ENCODE peak calls at places on chromosomes 7 and 10, in ten cellular contexts. One of them, this sample, is unnamed.

GRCh38 chr7:101863598-101863997 is 46.2 kb downstream of the CUX1 start:
- DNase-seq in A549: no peak
- DNase-seq in gastrocnemius medialis: no peak
- DNase-seq in spleen: no peak
- DNase-seq in heart left ventricle: no peak
- DNase-seq in epithelial cell of esophagus: no peak
- DNase-seq in brain microvascular endothelial cell: no peak
- DNase-seq in fibroblast of the aortic adventitia: no peak
- DNase-seq in left ventricle myocardium inferior: no peak
- DNase-seq in cardiac muscle cell: no peak
- DNase-seq in this sample: no peak

GRCh38 chr7:26910221-26910620 is 45.8 kb upstream of the SKAP2 start:
- DNase-seq in A549: no peak
- DNase-seq in gastrocnemius medialis: no peak
- DNase-seq in spleen: peak; percentile 82
- DNase-seq in heart left ventricle: no peak
- DNase-seq in epithelial cell of esophagus: peak; percentile 81
- DNase-seq in brain microvascular endothelial cell: peak; percentile 42
- DNase-seq in fibroblast of the aortic adventitia: no peak
- DNase-seq in left ventricle myocardium inferior: no peak
- DNase-seq in cardiac muscle cell: no peak
- DNase-seq in this sample: no peak

GRCh38 chr10:133230387-133231195 is 574 bp downstream of the UTF1 start:
- DNase-seq in A549: no peak
- DNase-seq in gastrocnemius medialis: no peak
- DNase-seq in spleen: peak; percentile 89
- DNase-seq in heart left ventricle: no peak
- DNase-seq in epithelial cell of esophagus: no peak
- DNase-seq in brain microvascular endothelial cell: no peak
- DNase-seq in fibroblast of the aortic adventitia: no peak
- DNase-seq in left ventricle myocardium inferior: no peak
- DNase-seq in cardiac muscle cell: peak; percentile 52
- DNase-seq in this sample: no peak

GRCh38 chr7:104328970-104329825 is 795 bp downstream of the LHFPL3 start:
- DNase-seq in A549: no peak
- DNase-seq in gastrocnemius medialis: no peak
- DNase-seq in spleen: no peak
- DNase-seq in heart left ventricle: no peak
- DNase-seq in epithelial cell of esophagus: no peak
- DNase-seq in brain microvascular endothelial cell: no peak
- DNase-seq in fibroblast of the aortic adventitia: no peak
- DNase-seq in left ventricle myocardium inferior: no peak
- DNase-seq in cardiac muscle cell: no peak
- DNase-seq in this sample: no peak

GRCh38 chr10:110059965-110060364 is 52.2 kb downstream of the ADD3 start:
- DNase-seq in A549: no peak
- DNase-seq in gastrocnemius medialis: no peak
- DNase-seq in spleen: no peak
- DNase-seq in heart left ventricle: no peak
- DNase-seq in epithelial cell of esophagus: no peak
- DNase-seq in brain microvascular endothelial cell: no peak
- DNase-seq in fibroblast of the aortic adventitia: peak; percentile 37
- DNase-seq in left ventricle myocardium inferior: no peak
- DNase-seq in cardiac muscle cell: peak; percentile 31
- DNase-seq in this sample: no peak

GRCh38 chr10:44463511-44464121 is 78.7 kb upstream of the CXCL12 start:
- DNase-seq in A549: no peak
- DNase-seq in gastrocnemius medialis: no peak
- DNase-seq in spleen: no peak
- DNase-seq in heart left ventricle: no peak
- DNase-seq in epithelial cell of esophagus: no peak
- DNase-seq in brain microvascular endothelial cell: no peak
- DNase-seq in fibroblast of the aortic adventitia: peak; percentile 95
- DNase-seq in left ventricle myocardium inferior: no peak
- DNase-seq in cardiac muscle cell: no peak
- DNase-seq in this sample: no peak

GRCh38 chr10:132813001-132813401 is 27.1 kb upstream of the NKX6-2 start:
- DNase-seq in A549: no peak
- DNase-seq in gastrocnemius medialis: no peak
- DNase-seq in spleen: peak; percentile 62
- DNase-seq in heart left ventricle: no peak
- DNase-seq in epithelial cell of esophagus: no peak
- DNase-seq in brain microvascular endothelial cell: no peak
- DNase-seq in fibroblast of the aortic adventitia: no peak
- DNase-seq in left ventricle myocardium inferior: no peak
- DNase-seq in cardiac muscle cell: no peak
- DNase-seq in this sample: no peak

GRCh38 chr7:98213296-98213873 is 2.1 kb downstream of the BHLHA15 start:
- DNase-seq in A549: no peak
- DNase-seq in gastrocnemius medialis: no peak
- DNase-seq in spleen: peak; percentile 72
- DNase-seq in heart left ventricle: no peak
- DNase-seq in epithelial cell of esophagus: no peak
- DNase-seq in brain microvascular endothelial cell: no peak
- DNase-seq in fibroblast of the aortic adventitia: no peak
- DNase-seq in left ventricle myocardium inferior: no peak
- DNase-seq in cardiac muscle cell: no peak
- DNase-seq in this sample: no peak

GRCh38 chr10:118054383-118054782 is 7.6 kb upstream of the RAB11FIP2 start:
- DNase-seq in A549: no peak
- DNase-seq in gastrocnemius medialis: no peak
- DNase-seq in spleen: no peak
- DNase-seq in heart left ventricle: no peak
- DNase-seq in epithelial cell of esophagus: peak; percentile 65
- DNase-seq in brain microvascular endothelial cell: no peak
- DNase-seq in fibroblast of the aortic adventitia: no peak
- DNase-seq in left ventricle myocardium inferior: no peak
- DNase-seq in cardiac muscle cell: no peak
- DNase-seq in this sample: no peak

DNA sequence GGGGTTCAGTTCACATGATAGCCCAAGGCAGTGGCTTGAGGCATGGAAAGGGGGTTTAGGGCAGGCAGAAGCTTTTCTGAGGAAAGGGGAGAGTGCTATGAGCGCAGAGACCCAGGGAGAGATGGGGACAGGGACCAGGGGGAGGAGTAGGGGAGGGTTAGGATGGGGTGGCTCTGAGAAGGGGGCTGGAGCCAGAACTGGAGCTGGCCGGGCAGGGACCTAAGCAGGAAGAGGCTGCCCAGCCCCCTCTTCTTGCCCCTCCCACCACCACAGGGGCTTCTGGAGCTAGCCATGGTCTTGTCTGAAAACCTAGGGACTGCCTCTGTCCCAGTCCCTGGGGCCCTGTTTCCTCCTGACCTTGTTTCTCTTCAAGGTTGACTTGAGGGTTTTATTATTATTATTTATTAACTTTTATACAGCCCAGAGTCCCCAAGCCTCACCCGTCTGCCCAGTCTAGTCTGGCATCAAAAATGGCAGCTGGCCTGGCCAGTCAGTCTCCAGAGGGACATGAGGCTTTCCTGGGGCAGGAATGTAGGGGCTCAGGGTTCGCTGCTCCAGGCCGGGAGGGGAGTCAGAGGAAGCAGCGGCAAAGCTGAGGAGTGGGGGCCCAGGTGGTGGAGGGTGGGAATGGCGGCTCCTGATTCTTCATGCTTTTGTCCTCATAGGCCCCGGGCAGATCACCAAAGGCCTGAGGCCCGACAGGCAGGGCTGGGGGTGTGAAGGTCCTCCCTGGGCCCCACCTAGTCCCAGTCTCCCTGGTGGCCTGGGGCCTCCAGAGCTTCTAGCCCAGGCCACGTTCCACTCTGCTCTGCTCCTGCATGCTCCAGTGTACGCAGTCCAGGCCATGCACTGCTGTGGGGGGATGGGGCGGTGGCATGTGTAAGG is 5.7 kb downstream of the TRIM8 start:
- DNase-seq in A549: no peak
- DNase-seq in gastrocnemius medialis: no peak
- DNase-seq in spleen: peak; percentile 74
- DNase-seq in heart left ventricle: no peak
- DNase-seq in epithelial cell of esophagus: no peak
- DNase-seq in brain microvascular endothelial cell: no peak
- DNase-seq in fibroblast of the aortic adventitia: no peak
- DNase-seq in left ventricle myocardium inferior: no peak
- DNase-seq in cardiac muscle cell: no peak
- DNase-seq in this sample: no peak
- H3K4me3 ChIP-seq in A549: no peak overlapping the region
- H3K4me3 ChIP-seq in gastrocnemius medialis: peak overlapping the region; percentile 82
- H3K4me3 ChIP-seq in spleen: peak overlapping the region; percentile 17
- H3K4me3 ChIP-seq in heart left ventricle: peak overlapping the region; percentile 74
- H3K4me3 ChIP-seq in epithelial cell of esophagus: no peak overlapping the region
- H3K4me3 ChIP-seq in brain microvascular endothelial cell: no peak overlapping the region
- H3K4me3 ChIP-seq in fibroblast of the aortic adventitia: peak overlapping the region; percentile 95
- H3K4me3 ChIP-seq in left ventricle myocardium inferior: peak overlapping the region; percentile 82
- H3K4me3 ChIP-seq in cardiac muscle cell: no peak overlapping the region
- H3K4me3 ChIP-seq in this sample: no peak overlapping the region

GRCh38 chr7:35968140-35968940 is 167.5 kb downstream of the SEPTIN7 start:
- DNase-seq in A549: no peak
- DNase-seq in gastrocnemius medialis: no peak
- DNase-seq in spleen: no peak
- DNase-seq in heart left ventricle: no peak
- DNase-seq in epithelial cell of esophagus: no peak
- DNase-seq in brain microvascular endothelial cell: no peak
- DNase-seq in fibroblast of the aortic adventitia: no peak
- DNase-seq in left ventricle myocardium inferior: no peak
- DNase-seq in cardiac muscle cell: no peak
- DNase-seq in this sample: no peak

GRCh38 chr7:35970458-35970857 is 169.6 kb downstream of the SEPTIN7 start:
- DNase-seq in A549: no peak
- DNase-seq in gastrocnemius medialis: no peak
- DNase-seq in spleen: no peak
- DNase-seq in heart left ventricle: no peak
- DNase-seq in epithelial cell of esophagus: no peak
- DNase-seq in brain microvascular endothelial cell: no peak
- DNase-seq in fibroblast of the aortic adventitia: no peak
- DNase-seq in left ventricle myocardium inferior: no peak
- DNase-seq in cardiac muscle cell: no peak
- DNase-seq in this sample: no peak

GRCh38 chr7:35969055-35969454 is 168.2 kb downstream of the SEPTIN7 start:
- DNase-seq in A549: no peak
- DNase-seq in gastrocnemius medialis: no peak
- DNase-seq in spleen: no peak
- DNase-seq in heart left ventricle: no peak
- DNase-seq in epithelial cell of esophagus: no peak
- DNase-seq in brain microvascular endothelial cell: no peak
- DNase-seq in fibroblast of the aortic adventitia: no peak
- DNase-seq in left ventricle myocardium inferior: no peak
- DNase-seq in cardiac muscle cell: no peak
- DNase-seq in this sample: no peak

GRCh38 chr7:35971133-35971995 is 170.5 kb downstream of the SEPTIN7 start:
- DNase-seq in A549: no peak
- DNase-seq in gastrocnemius medialis: no peak
- DNase-seq in spleen: peak; percentile 80
- DNase-seq in heart left ventricle: peak; percentile 7
- DNase-seq in epithelial cell of esophagus: no peak
- DNase-seq in brain microvascular endothelial cell: no peak
- DNase-seq in fibroblast of the aortic adventitia: no peak
- DNase-seq in left ventricle myocardium inferior: no peak
- DNase-seq in cardiac muscle cell: no peak
- DNase-seq in this sample: no peak

GRCh38 chr7:35967366-35968139 is 166.7 kb downstream of the SEPTIN7 start:
- DNase-seq in A549: no peak
- DNase-seq in gastrocnemius medialis: no peak
- DNase-seq in spleen: no peak
- DNase-seq in heart left ventricle: no peak
- DNase-seq in epithelial cell of esophagus: no peak
- DNase-seq in brain microvascular endothelial cell: no peak
- DNase-seq in fibroblast of the aortic adventitia: no peak
- DNase-seq in left ventricle myocardium inferior: no peak
- DNase-seq in cardiac muscle cell: no peak
- DNase-seq in this sample: no peak
- TF ChIP-seq CTCF in A549: no peak
- TF ChIP-seq CTCF in gastrocnemius medialis: no peak
- TF ChIP-seq CTCF in spleen: no peak
- TF ChIP-seq CTCF in heart left ventricle: no peak
- TF ChIP-seq CTCF in epithelial cell of esophagus: no peak
- TF ChIP-seq CTCF in brain microvascular endothelial cell: no peak
- TF ChIP-seq CTCF in fibroblast of the aortic adventitia: no peak
- TF ChIP-seq CTCF in left ventricle myocardium inferior: no peak
- TF ChIP-seq CTCF in cardiac muscle cell: no peak
- TF ChIP-seq CTCF in this sample: no peak

DNA sequence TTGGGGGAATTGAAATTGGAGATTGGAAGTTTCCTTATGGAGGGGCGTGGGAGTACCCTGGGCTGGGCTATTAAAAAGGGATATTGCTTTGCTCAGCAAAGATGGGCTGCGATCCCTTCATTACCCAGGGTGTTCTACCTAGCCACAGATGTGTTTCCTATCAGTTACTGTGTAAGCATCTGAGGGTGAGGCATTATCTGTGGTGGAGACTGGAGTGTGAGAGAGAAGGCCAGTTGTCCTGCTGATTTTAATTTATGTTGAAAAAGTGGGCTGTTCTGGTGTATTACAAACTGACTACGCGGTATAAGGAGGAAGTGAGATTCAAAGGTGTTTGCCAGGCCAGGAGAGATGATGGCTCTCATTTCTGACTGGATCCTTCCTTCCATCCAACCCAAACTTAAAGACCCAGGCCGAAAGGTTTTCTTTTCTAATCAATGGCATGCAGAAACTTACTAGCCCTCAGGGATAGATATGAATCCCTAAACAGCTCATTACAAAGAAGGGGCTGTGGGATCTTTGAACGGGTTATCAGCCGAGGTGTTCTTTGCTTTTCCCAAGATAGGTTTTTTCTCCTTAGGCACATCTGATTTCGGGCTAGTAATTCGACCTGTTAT is 7.6 kb downstream of the TCF7L2 start:
- DNase-seq in A549: no peak
- DNase-seq in gastrocnemius medialis: no peak
- DNase-seq in spleen: no peak
- DNase-seq in heart left ventricle: no peak
- DNase-seq in epithelial cell of esophagus: no peak
- DNase-seq in brain microvascular endothelial cell: no peak
- DNase-seq in fibroblast of the aortic adventitia: peak; percentile 46
- DNase-seq in left ventricle myocardium inferior: no peak
- DNase-seq in cardiac muscle cell: no peak
- DNase-seq in this sample: no peak
- H3K4me3 ChIP-seq in A549: peak overlapping the region; percentile 84
- H3K4me3 ChIP-seq in gastrocnemius medialis: no peak overlapping the region
- H3K4me3 ChIP-seq in spleen: no peak overlapping the region
- H3K4me3 ChIP-seq in heart left ventricle: no peak overlapping the region
- H3K4me3 ChIP-seq in epithelial cell of esophagus: no peak overlapping the region
- H3K4me3 ChIP-seq in brain microvascular endothelial cell: no peak overlapping the region
- H3K4me3 ChIP-seq in fibroblast of the aortic adventitia: peak overlapping the region; percentile 34
- H3K4me3 ChIP-seq in left ventricle myocardium inferior: no peak overlapping the region
- H3K4me3 ChIP-seq in cardiac muscle cell: no peak overlapping the region
- H3K4me3 ChIP-seq in this sample: no peak overlapping the region

DNA sequence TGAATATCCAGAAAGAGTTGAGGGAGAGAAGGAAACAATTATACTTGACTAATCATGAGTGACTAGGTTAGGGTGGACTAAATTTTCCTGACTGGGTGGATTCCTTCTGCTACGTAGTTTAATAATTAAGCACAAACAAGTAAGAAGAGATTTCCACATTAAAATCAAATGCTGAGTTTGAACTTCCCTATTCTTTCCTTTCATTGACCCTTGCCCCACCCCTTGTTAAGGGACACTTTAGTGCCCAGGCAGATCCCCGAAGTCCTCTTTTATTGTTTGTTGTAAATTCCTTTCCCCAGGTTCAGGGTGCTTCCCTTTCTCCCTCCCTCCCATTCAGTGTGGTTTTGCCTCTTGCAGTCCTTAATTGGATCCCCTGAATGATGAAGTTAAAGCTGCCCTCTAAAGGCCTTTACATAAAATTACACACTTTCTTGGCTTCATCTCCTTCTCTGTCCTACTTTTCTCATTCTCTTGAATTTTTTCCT is 8.8 kb upstream of the SPAM1 start:
- DNase-seq in A549: peak; percentile 3
- DNase-seq in gastrocnemius medialis: no peak
- DNase-seq in spleen: no peak
- DNase-seq in heart left ventricle: no peak
- DNase-seq in epithelial cell of esophagus: peak; percentile 47
- DNase-seq in brain microvascular endothelial cell: no peak
- DNase-seq in fibroblast of the aortic adventitia: peak; percentile 21
- DNase-seq in left ventricle myocardium inferior: no peak
- DNase-seq in cardiac muscle cell: peak; percentile 55
- DNase-seq in this sample: no peak
- TF ChIP-seq CTCF in A549: no peak
- TF ChIP-seq CTCF in gastrocnemius medialis: no peak
- TF ChIP-seq CTCF in spleen: no peak
- TF ChIP-seq CTCF in heart left ventricle: peak; percentile 33
- TF ChIP-seq CTCF in epithelial cell of esophagus: peak; percentile 48
- TF ChIP-seq CTCF in brain microvascular endothelial cell: peak; percentile 35
- TF ChIP-seq CTCF in fibroblast of the aortic adventitia: no peak
- TF ChIP-seq CTCF in left ventricle myocardium inferior: peak; percentile 37
- TF ChIP-seq CTCF in cardiac muscle cell: peak; percentile 52
- TF ChIP-seq CTCF in this sample: no peak